ENCODE peak calls at places on chromosomes 2 and 18, in seven cellular contexts. L, U, M, C, I, H and X are unnamed samples.

GRCh38 chr2:206981739-206982336 is 42.5 kb downstream of the CPO start:
- DNase-seq in L (no peak), U (peak; percentile 68), M (no peak), C (peak; percentile 36), I (peak; percentile 5), H (peak; percentile 78), X (peak; percentile 66)

GRCh38 chr2:67985586-67985985 is 77.2 kb downstream of the C1D start:
- DNase-seq in L (no peak), U (no peak), M (no peak), C (no peak), I (no peak), H (no peak), X (no peak)

GRCh38 chr18:10751711-10752110 is 225.9 kb downstream of the NAPG start:
- DNase-seq in L (no peak), U (no peak), M (no peak), C (no peak), I (no peak), H (no peak), X (no peak)

GRCh38 chr2:67451086-67451832 is 54.1 kb downstream of the ETAA1 start:
- DNase-seq in L (no peak), U (no peak), M (peak; percentile 17), C (no peak), I (no peak), H (no peak), X (no peak)

GRCh38 chr18:79068946-79069791 is at the start of gene ATP9B:
- DNase-seq in L (peak; percentile 88), U (peak; percentile 98), M (peak; percentile 80), C (peak; percentile 87), I (peak; percentile 93), H (peak; percentile 100), X (peak; percentile 82)

GRCh38 chr18:54822872-54823845 is 5.1 kb upstream of the RAB27B start:
- DNase-seq in L (no peak), U (no peak), M (no peak), C (peak; percentile 34), I (no peak), H (no peak), X (no peak)

GRCh38 chr2:149089068-149089467 is 50.6 kb downstream of the LYPD6B start:
- DNase-seq in L (no peak), U (no peak), M (no peak), C (no peak), I (no peak), H (no peak), X (no peak)

GRCh38 chr18:65955747-65956146 is 204.9 kb downstream of the CDH7 start:
- DNase-seq in L (no peak), U (no peak), M (no peak), C (no peak), I (no peak), H (no peak), X (no peak)

GRCh38 chr2:31136732-31137131 is 1.5 kb downstream of the GALNT14 start:
- DNase-seq in L (no peak), U (no peak), M (no peak), C (no peak), I (no peak), H (no peak), X (no peak)

GRCh38 chr2:230203110-230203676 is 16.6 kb downstream of the SP110 start:
- DNase-seq in L (peak; percentile 59), U (no peak), M (no peak), C (no peak), I (no peak), H (no peak), X (no peak)

GRCh38 chr2:120680136-120680761 is 55.4 kb upstream of the GLI2 start:
- DNase-seq in L (peak; percentile 8), U (peak; percentile 83), M (peak; percentile 82), C (peak; percentile 80), I (peak; percentile 77), H (peak; percentile 91), X (peak; percentile 90)

GRCh38 chr18:46832856-46833255 is 76.0 kb upstream of the ST8SIA5 start:
- DNase-seq in L (no peak), U (no peak), M (no peak), C (no peak), I (no peak), H (no peak), X (no peak)

GRCh38 chr18:46768166-46768921 is 11.5 kb upstream of the ST8SIA5 start:
- DNase-seq in L (no peak), U (no peak), M (no peak), C (no peak), I (no peak), H (no peak), X (no peak)

GRCh38 chr2:232901711-232902578 is 31.9 kb downstream of the SNORC start:
- DNase-seq in L (no peak), U (peak; percentile 48), M (peak; percentile 60), C (peak; percentile 83), I (no peak), H (no peak), X (no peak)

GRCh38 chr18:9736942-9737813 is 29.1 kb downstream of the RAB31 start:
- DNase-seq in L (no peak), U (peak; percentile 55), M (no peak), C (peak; percentile 65), I (no peak), H (no peak), X (no peak)

GRCh38 chr2:35298493-35298892 is 1057.1 kb upstream of the CRIM1 start:
- DNase-seq in L (no peak), U (no peak), M (no peak), C (no peak), I (no peak), H (no peak), X (peak; percentile 24)

GRCh38 chr2:46967990-46968647 is 52.5 kb upstream of the MCFD2 start:
- DNase-seq in L (no peak), U (no peak), M (no peak), C (peak; percentile 82), I (peak; percentile 72), H (no peak), X (no peak)

GRCh38 chr2:20625920-20626697 is 24.8 kb downstream of the HS1BP3 start:
- DNase-seq in L (no peak), U (no peak), M (no peak), C (no peak), I (no peak), H (no peak), X (no peak)

GRCh38 chr2:47339745-47340541 is 63.0 kb upstream of the MSH2 start:
- DNase-seq in L (no peak), U (no peak), M (peak; percentile 58), C (peak; percentile 92), I (no peak), H (no peak), X (peak; percentile 84)

GRCh38 chr2:79994915-79995419 is 309.6 kb downstream of the LRRTM1 start:
- DNase-seq in L (no peak), U (no peak), M (no peak), C (no peak), I (no peak), H (no peak), X (no peak)

GRCh38 chr2:68921646-68922045 is 31.0 kb downstream of the GKN2 start:
- DNase-seq in L (no peak), U (no peak), M (no peak), C (no peak), I (no peak), H (no peak), X (no peak)

GRCh38 chr2:53234548-53234903 is 533.1 kb upstream of the CHAC2 start:
- DNase-seq in L (no peak), U (no peak), M (no peak), C (no peak), I (no peak), H (no peak), X (no peak)

GRCh38 chr2:217835931-217836881 is 166.6 kb downstream of the TNS1 start:
- DNase-seq in L (no peak), U (peak; percentile 54), M (no peak), C (no peak), I (no peak), H (no peak), X (no peak)

GRCh38 chr2:109102588-109103233 is 26.3 kb upstream of the SH3RF3 start:
- DNase-seq in L (no peak), U (no peak), M (no peak), C (no peak), I (no peak), H (no peak), X (peak; percentile 5)

GRCh38 chr18:40215981-40216380 is 1739.1 kb upstream of the PIK3C3 start:
- DNase-seq in L (no peak), U (no peak), M (no peak), C (no peak), I (no peak), H (no peak), X (no peak)

DNA sequence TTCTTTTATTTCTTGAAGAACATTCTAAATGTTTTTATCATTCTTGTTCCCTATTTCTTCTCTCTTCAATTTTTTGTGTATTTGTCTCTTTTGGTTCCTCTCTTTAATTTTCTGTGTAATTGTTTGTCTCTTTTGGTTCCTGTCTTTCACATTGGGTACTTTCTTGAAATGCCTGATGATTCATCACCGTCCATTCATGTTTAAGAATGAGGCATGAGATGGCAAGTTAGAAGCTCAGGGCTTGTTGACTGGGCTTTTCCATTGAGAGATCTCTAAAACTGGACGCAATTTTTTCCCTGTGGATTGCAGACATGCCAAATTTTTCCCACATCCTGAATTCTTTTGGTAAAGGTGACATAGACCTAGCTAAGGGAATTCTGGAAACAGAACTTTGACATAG is 33.7 kb upstream of the IL1R2 start:
- DNase-seq in L (no peak), U (no peak), M (no peak), C (no peak), I (no peak), H (no peak), X (no peak)
- TF ChIP-seq JUND in L (no peak), U (no peak), M (no peak), C (no peak), I (no peak), H (no peak), X (no peak)

GRCh38 chr2:43300222-43300621 is 73.8 kb upstream of the ZFP36L2 start:
- DNase-seq in L (no peak), U (no peak), M (no peak), C (no peak), I (no peak), H (no peak), X (no peak)

GRCh38 chr2:43303889-43304288 is 77.5 kb upstream of the ZFP36L2 start:
- DNase-seq in L (no peak), U (no peak), M (no peak), C (no peak), I (no peak), H (no peak), X (no peak)

GRCh38 chr2:43303120-43303519 is 76.7 kb upstream of the ZFP36L2 start:
- DNase-seq in L (no peak), U (no peak), M (no peak), C (no peak), I (no peak), H (no peak), X (no peak)

GRCh38 chr2:43300781-43301586 is 74.6 kb upstream of the ZFP36L2 start:
- DNase-seq in L (no peak), U (no peak), M (peak; percentile 29), C (no peak), I (no peak), H (no peak), X (no peak)

GRCh38 chr2:43302311-43303051 is 76.1 kb upstream of the ZFP36L2 start:
- DNase-seq in L (no peak), U (no peak), M (no peak), C (no peak), I (no peak), H (no peak), X (no peak)
- TF ChIP-seq JUND in L (no peak), U (no peak), M (no peak), C (no peak), I (no peak), H (no peak), X (no peak)

GRCh38 chr2:175892046-175892445 is 110.0 kb downstream of the LNPK start:
- DNase-seq in L (no peak), U (no peak), M (no peak), C (no peak), I (no peak), H (no peak), X (no peak)
- TF ChIP-seq JUND in L (no peak), U (no peak), M (no peak), C (no peak), I (no peak), H (no peak), X (no peak)

GRCh38 chr2:98649135-98649991 is 41.0 kb downstream of the UNC50 start:
- DNase-seq in L (peak; percentile 54), U (peak; percentile 70), M (peak; percentile 83), C (peak; percentile 66), I (peak; percentile 49), H (peak; percentile 89), X (no peak)
- TF ChIP-seq JUND in L (no peak), U (no peak), M (no peak), C (no peak), I (no peak), H (peak; percentile 30), X (no peak)